ENCODE peak calls at places on chromosome 2, in six cellular contexts. One of them, this sample, is unnamed.

GRCh38 chr2:72915907-72916742 is 1.2 kb upstream of the EMX1 start:
- DNase-seq in CD8-positive, alpha-beta T cell: no peak
- DNase-seq in mesenchymal stem cell: peak
- DNase-seq in fibroblast of lung: peak
- DNase-seq in kidney: peak
- DNase-seq in colonic mucosa: peak
- DNase-seq in this sample: no peak

GRCh38 chr2:222298311-222299150 is at the start of gene PAX3:
- DNase-seq in CD8-positive, alpha-beta T cell: no peak
- DNase-seq in mesenchymal stem cell: no peak
- DNase-seq in fibroblast of lung: no peak
- DNase-seq in kidney: no peak
- DNase-seq in colonic mucosa: no peak
- DNase-seq in this sample: peak

GRCh38 chr2:127386764-127387654 is 766 bp downstream of the MAP3K2 start:
- DNase-seq in CD8-positive, alpha-beta T cell: peak
- DNase-seq in mesenchymal stem cell: peak
- DNase-seq in fibroblast of lung: peak
- DNase-seq in kidney: peak
- DNase-seq in colonic mucosa: peak
- DNase-seq in this sample: peak

GRCh38 chr2:168456526-168457176 is 579 bp downstream of the CERS6 start:
- DNase-seq in CD8-positive, alpha-beta T cell: no peak
- DNase-seq in mesenchymal stem cell: peak
- DNase-seq in fibroblast of lung: no peak
- DNase-seq in kidney: peak
- DNase-seq in colonic mucosa: peak
- DNase-seq in this sample: no peak

GRCh38 chr2:218711550-218711929 is 905 bp downstream of the TTLL4 start:
- DNase-seq in CD8-positive, alpha-beta T cell: no peak
- DNase-seq in mesenchymal stem cell: peak
- DNase-seq in fibroblast of lung: no peak
- DNase-seq in kidney: no peak
- DNase-seq in colonic mucosa: no peak
- DNase-seq in this sample: no peak

GRCh38 chr2:160474319-160474645 is 19.3 kb downstream of the RBMS1 start:
- DNase-seq in CD8-positive, alpha-beta T cell: no peak
- DNase-seq in mesenchymal stem cell: peak
- DNase-seq in fibroblast of lung: peak
- DNase-seq in kidney: no peak
- DNase-seq in colonic mucosa: no peak
- DNase-seq in this sample: no peak

GRCh38 chr2:43323810-43324588 is 97.6 kb upstream of the ZFP36L2 start:
- DNase-seq in CD8-positive, alpha-beta T cell: no peak
- DNase-seq in mesenchymal stem cell: no peak
- DNase-seq in fibroblast of lung: no peak
- DNase-seq in kidney: peak
- DNase-seq in colonic mucosa: no peak
- DNase-seq in this sample: peak

GRCh38 chr2:182943339-182943738 is 76.9 kb upstream of the FRZB start:
- DNase-seq in CD8-positive, alpha-beta T cell: no peak
- DNase-seq in mesenchymal stem cell: no peak
- DNase-seq in fibroblast of lung: no peak
- DNase-seq in kidney: no peak
- DNase-seq in colonic mucosa: no peak
- DNase-seq in this sample: no peak

GRCh38 chr2:13821255-13821880 is 811.1 kb upstream of the LRATD1 start:
- DNase-seq in CD8-positive, alpha-beta T cell: no peak
- DNase-seq in mesenchymal stem cell: peak
- DNase-seq in fibroblast of lung: peak
- DNase-seq in kidney: no peak
- DNase-seq in colonic mucosa: no peak
- DNase-seq in this sample: no peak

DNA sequence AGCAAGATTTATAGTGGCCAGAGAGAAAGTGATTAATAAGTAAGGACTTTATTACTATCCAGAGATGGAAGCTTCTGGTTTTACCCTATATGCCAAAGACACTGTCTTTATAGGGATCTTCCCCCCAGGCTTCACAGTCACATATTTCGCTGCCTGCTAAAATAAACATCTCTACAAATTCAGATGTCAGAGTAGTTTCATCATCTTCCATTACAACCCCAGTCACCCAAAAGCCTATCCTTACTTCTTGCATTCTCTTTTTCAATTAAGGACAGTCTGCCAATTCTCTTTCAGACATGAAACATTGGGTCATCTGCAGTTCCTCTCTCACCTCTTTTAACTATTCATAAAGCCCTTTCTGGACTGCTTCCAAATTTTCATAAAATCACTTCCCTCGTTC is 28.3 kb downstream of the CREB1 start:
- DNase-seq in CD8-positive, alpha-beta T cell: no peak
- DNase-seq in mesenchymal stem cell: peak
- DNase-seq in fibroblast of lung: peak
- DNase-seq in kidney: no peak
- DNase-seq in colonic mucosa: no peak
- DNase-seq in this sample: no peak
- H3K27ac ChIP-seq in CD8-positive, alpha-beta T cell: no peak
- H3K27ac ChIP-seq in mesenchymal stem cell: no peak
- H3K27ac ChIP-seq in fibroblast of lung: peak
- H3K27ac ChIP-seq in kidney: no peak
- H3K27ac ChIP-seq in colonic mucosa: no peak
- H3K27ac ChIP-seq in this sample: no peak

GRCh38 chr2:40450066-40450841 is 1.6 kb downstream of the SLC8A1 start:
- DNase-seq in CD8-positive, alpha-beta T cell: no peak
- DNase-seq in mesenchymal stem cell: peak
- DNase-seq in fibroblast of lung: peak
- DNase-seq in kidney: peak
- DNase-seq in colonic mucosa: no peak
- DNase-seq in this sample: no peak
- H3K4me3 ChIP-seq in CD8-positive, alpha-beta T cell: no peak
- H3K4me3 ChIP-seq in mesenchymal stem cell: peak
- H3K4me3 ChIP-seq in fibroblast of lung: peak
- H3K4me3 ChIP-seq in kidney: peak
- H3K4me3 ChIP-seq in colonic mucosa: peak
- H3K4me3 ChIP-seq in this sample: peak

GRCh38 chr2:33071591-33071990 is 124.8 kb downstream of the LTBP1 start:
- DNase-seq in CD8-positive, alpha-beta T cell: no peak
- DNase-seq in mesenchymal stem cell: no peak
- DNase-seq in fibroblast of lung: no peak
- DNase-seq in kidney: no peak
- DNase-seq in colonic mucosa: no peak
- DNase-seq in this sample: no peak

GRCh38 chr2:33073018-33073417 is 126.3 kb downstream of the LTBP1 start:
- DNase-seq in CD8-positive, alpha-beta T cell: no peak
- DNase-seq in mesenchymal stem cell: no peak
- DNase-seq in fibroblast of lung: no peak
- DNase-seq in kidney: no peak
- DNase-seq in colonic mucosa: no peak
- DNase-seq in this sample: no peak

GRCh38 chr2:33069894-33070651 is 123.3 kb downstream of the LTBP1 start:
- DNase-seq in CD8-positive, alpha-beta T cell: no peak
- DNase-seq in mesenchymal stem cell: peak
- DNase-seq in fibroblast of lung: peak
- DNase-seq in kidney: peak
- DNase-seq in colonic mucosa: no peak
- DNase-seq in this sample: peak

GRCh38 chr2:33064349-33064801 is 117.6 kb downstream of the LTBP1 start:
- DNase-seq in CD8-positive, alpha-beta T cell: no peak
- DNase-seq in mesenchymal stem cell: peak
- DNase-seq in fibroblast of lung: no peak
- DNase-seq in kidney: no peak
- DNase-seq in colonic mucosa: no peak
- DNase-seq in this sample: no peak

DNA sequence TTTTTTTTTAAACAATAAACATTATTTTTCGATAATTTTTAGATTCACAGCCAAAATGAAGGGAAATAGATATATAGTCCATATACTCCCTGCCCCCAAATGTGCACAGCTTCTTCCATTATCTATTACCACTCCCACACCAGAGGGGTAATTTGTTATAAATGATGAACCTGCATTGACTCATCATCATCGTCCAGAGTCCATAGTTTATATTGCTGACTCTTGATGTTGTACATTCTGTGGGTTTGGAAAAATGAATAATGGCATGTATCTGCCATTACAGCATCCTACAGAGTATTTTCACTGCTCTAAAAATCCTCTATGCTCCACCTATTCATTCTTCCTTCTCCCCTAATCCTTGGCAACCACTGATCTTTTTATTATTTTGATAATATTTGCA is 121.5 kb downstream of the LTBP1 start:
- DNase-seq in CD8-positive, alpha-beta T cell: no peak
- DNase-seq in mesenchymal stem cell: peak
- DNase-seq in fibroblast of lung: peak
- DNase-seq in kidney: no peak
- DNase-seq in colonic mucosa: no peak
- DNase-seq in this sample: no peak
- H3K27ac ChIP-seq in CD8-positive, alpha-beta T cell: no peak
- H3K27ac ChIP-seq in mesenchymal stem cell: no peak
- H3K27ac ChIP-seq in fibroblast of lung: no peak
- H3K27ac ChIP-seq in kidney: no peak
- H3K27ac ChIP-seq in colonic mucosa: no peak
- H3K27ac ChIP-seq in this sample: no peak

GRCh38 chr2:188979119-188979729 is 5.1 kb downstream of the COL3A1 start:
- DNase-seq in CD8-positive, alpha-beta T cell: no peak
- DNase-seq in mesenchymal stem cell: peak
- DNase-seq in fibroblast of lung: no peak
- DNase-seq in kidney: no peak
- DNase-seq in colonic mucosa: no peak
- DNase-seq in this sample: no peak

GRCh38 chr2:188983427-188984101 is 9.4 kb downstream of the COL3A1 start:
- DNase-seq in CD8-positive, alpha-beta T cell: no peak
- DNase-seq in mesenchymal stem cell: peak
- DNase-seq in fibroblast of lung: peak
- DNase-seq in kidney: no peak
- DNase-seq in colonic mucosa: no peak
- DNase-seq in this sample: no peak

GRCh38 chr2:188978291-188979081 is 4.3 kb downstream of the COL3A1 start:
- DNase-seq in CD8-positive, alpha-beta T cell: no peak
- DNase-seq in mesenchymal stem cell: peak
- DNase-seq in fibroblast of lung: peak
- DNase-seq in kidney: no peak
- DNase-seq in colonic mucosa: no peak
- DNase-seq in this sample: no peak

GRCh38 chr2:188976545-188977268 is 2.5 kb downstream of the COL3A1 start:
- DNase-seq in CD8-positive, alpha-beta T cell: no peak
- DNase-seq in mesenchymal stem cell: peak
- DNase-seq in fibroblast of lung: peak
- DNase-seq in kidney: no peak
- DNase-seq in colonic mucosa: no peak
- DNase-seq in this sample: no peak

DNA sequence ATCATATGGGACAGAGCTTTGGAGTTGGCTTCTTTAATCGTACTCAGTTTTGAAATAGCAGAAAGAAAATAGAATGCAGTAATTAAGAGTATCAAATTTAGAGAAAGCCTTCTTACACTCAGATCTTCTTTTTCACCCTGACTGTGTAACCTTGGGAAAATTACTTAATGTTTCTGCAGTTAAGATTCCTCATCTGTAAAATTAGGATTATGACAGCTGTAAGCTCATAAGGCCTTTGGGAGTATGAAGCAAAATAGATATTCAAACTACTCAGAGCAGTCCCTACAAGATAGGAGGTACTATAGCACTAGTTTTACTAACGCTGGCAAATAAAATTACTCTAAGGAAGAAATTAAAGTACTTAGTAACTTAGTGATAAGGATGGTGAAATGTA is 5.6 kb downstream of the COL3A1 start:
- DNase-seq in CD8-positive, alpha-beta T cell: no peak
- DNase-seq in mesenchymal stem cell: no peak
- DNase-seq in fibroblast of lung: no peak
- DNase-seq in kidney: no peak
- DNase-seq in colonic mucosa: no peak
- DNase-seq in this sample: no peak
- H3K4me3 ChIP-seq in CD8-positive, alpha-beta T cell: no peak
- H3K4me3 ChIP-seq in mesenchymal stem cell: peak
- H3K4me3 ChIP-seq in fibroblast of lung: peak
- H3K4me3 ChIP-seq in kidney: no peak
- H3K4me3 ChIP-seq in colonic mucosa: no peak
- H3K4me3 ChIP-seq in this sample: no peak

DNA sequence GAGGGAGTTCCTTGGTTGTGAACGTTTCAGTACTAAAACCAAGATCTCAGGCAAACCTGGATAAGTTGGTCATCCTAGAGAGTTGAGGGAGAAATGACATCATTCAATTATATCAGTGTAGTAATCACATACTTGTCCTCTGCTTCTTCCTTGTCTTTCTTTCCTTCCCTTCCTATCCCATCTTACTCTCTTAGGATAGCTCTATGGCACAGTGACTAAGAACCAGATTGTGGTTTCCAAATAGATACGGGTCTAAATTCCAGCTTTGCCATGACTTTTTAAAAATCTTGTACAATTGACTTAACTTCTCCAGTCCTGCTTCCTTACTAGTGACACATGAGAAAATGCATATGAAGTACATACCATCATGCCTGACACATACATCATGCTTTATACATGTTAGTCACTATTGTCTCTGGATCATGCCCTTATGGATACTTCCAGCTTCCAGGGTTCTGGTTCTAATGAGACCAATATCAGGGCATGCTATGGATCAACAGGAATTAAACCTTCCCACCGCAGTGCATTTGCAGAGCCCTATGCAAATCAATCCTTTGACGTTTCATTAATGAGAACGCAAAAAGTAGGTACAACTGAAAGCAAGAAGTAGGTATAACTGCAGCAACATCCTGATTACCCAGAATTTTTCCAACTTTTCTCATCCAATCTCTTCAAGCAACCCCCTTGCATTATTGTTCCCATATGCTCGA is 168.0 kb upstream of the KLF7 start:
- DNase-seq in CD8-positive, alpha-beta T cell: no peak
- DNase-seq in mesenchymal stem cell: peak
- DNase-seq in fibroblast of lung: no peak
- DNase-seq in kidney: no peak
- DNase-seq in colonic mucosa: no peak
- DNase-seq in this sample: no peak
- H3K27ac ChIP-seq in CD8-positive, alpha-beta T cell: no peak
- H3K27ac ChIP-seq in mesenchymal stem cell: peak
- H3K27ac ChIP-seq in fibroblast of lung: peak
- H3K27ac ChIP-seq in kidney: peak
- H3K27ac ChIP-seq in colonic mucosa: peak
- H3K27ac ChIP-seq in this sample: peak

GRCh38 chr2:181128199-181128598 is 147.8 kb downstream of the UBE2E3 start:
- DNase-seq in CD8-positive, alpha-beta T cell: no peak
- DNase-seq in mesenchymal stem cell: no peak
- DNase-seq in fibroblast of lung: no peak
- DNase-seq in kidney: no peak
- DNase-seq in colonic mucosa: no peak
- DNase-seq in this sample: no peak
- H3K4me3 ChIP-seq in CD8-positive, alpha-beta T cell: peak
- H3K4me3 ChIP-seq in mesenchymal stem cell: no peak
- H3K4me3 ChIP-seq in fibroblast of lung: no peak
- H3K4me3 ChIP-seq in kidney: no peak
- H3K4me3 ChIP-seq in colonic mucosa: no peak
- H3K4me3 ChIP-seq in this sample: no peak

DNA sequence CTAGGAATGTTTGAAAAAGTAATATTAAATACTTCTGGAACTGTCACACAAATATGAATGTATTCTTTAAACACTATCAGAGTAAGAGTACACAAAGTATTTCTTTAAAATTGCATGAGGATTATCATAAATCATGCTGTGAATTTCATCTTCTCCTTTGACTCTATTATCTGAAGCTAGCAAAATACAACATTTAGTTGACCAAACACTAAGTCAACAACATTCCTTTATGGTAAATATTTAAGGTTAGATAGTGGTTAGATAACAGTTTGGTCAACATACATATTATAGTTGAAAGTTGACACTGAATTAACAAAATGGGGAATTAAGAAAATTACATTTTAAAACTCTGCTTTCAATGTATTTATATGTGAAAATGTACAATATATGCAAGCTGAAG is 72.1 kb upstream of the GRB14 start:
- DNase-seq in CD8-positive, alpha-beta T cell: no peak
- DNase-seq in mesenchymal stem cell: no peak
- DNase-seq in fibroblast of lung: no peak
- DNase-seq in kidney: no peak
- DNase-seq in colonic mucosa: no peak
- DNase-seq in this sample: no peak
- H3K27ac ChIP-seq in CD8-positive, alpha-beta T cell: no peak
- H3K27ac ChIP-seq in mesenchymal stem cell: no peak
- H3K27ac ChIP-seq in fibroblast of lung: no peak
- H3K27ac ChIP-seq in kidney: no peak
- H3K27ac ChIP-seq in colonic mucosa: no peak
- H3K27ac ChIP-seq in this sample: no peak